ENCODE peak calls at places on chromosomes 7 and 10, in five cellular contexts. V, P, T, B and G are unnamed samples.

GRCh38 chr10:787933-788651 is 98.6 kb upstream of the DIP2C start:
- DNase-seq in P (no peak), V (no peak), T (peak), B (no peak), G (no peak)

GRCh38 chr7:105001652-105002184 is 12.3 kb upstream of the KMT2E start:
- DNase-seq in B (no peak), P (no peak), V (no peak), T (no peak), G (no peak)

GRCh38 chr7:149569025-149569725 is 71.6 kb upstream of the ZNF746 start:
- DNase-seq in V (no peak), B (no peak), T (no peak), P (peak), G (no peak)

GRCh38 chr7:17944720-17945119 is 4.4 kb upstream of the SNX13 start:
- DNase-seq in T (no peak), B (no peak), V (no peak), P (no peak), G (no peak)

GRCh38 chr7:106813705-106814305 is 51.3 kb upstream of the PIK3CG start:
- DNase-seq in V (no peak), T (no peak), P (peak), B (no peak), G (no peak)

GRCh38 chr10:49844775-49845561 is 82.8 kb upstream of the OGDHL start:
- DNase-seq in T (no peak), P (no peak), V (no peak), B (peak), G (no peak)

GRCh38 chr7:83876593-83876992 is 227.7 kb upstream of the SEMA3E start:
- DNase-seq in T (no peak), P (peak), B (no peak), V (no peak), G (no peak)

GRCh38 chr7:103240806-103241205 is 56.4 kb upstream of the PMPCB start:
- DNase-seq in T (peak), V (no peak), P (no peak), B (no peak), G (no peak)

GRCh38 chr10:100101526-100102076 is 19.9 kb upstream of the CPN1 start:
- DNase-seq in V (no peak), B (no peak), T (no peak), P (no peak), G (no peak)

GRCh38 chr10:17836917-17837316 is 27.8 kb downstream of the MRC1 start:
- DNase-seq in T (peak), P (peak), B (peak), V (peak), G (no peak)

GRCh38 chr7:57867884-57868701 is 418.1 kb downstream of the ZNF716 start:
- DNase-seq in T (no peak), V (peak), P (no peak), B (no peak), G (no peak)

GRCh38 chr7:122885583-122886356 is 490 bp downstream of the CADPS2 start:
- DNase-seq in B (peak), T (peak), P (peak), V (peak), G (no peak)

GRCh38 chr7:112073530-112073929 is 132.7 kb downstream of the DOCK4 start:
- DNase-seq in P (no peak), B (no peak), V (no peak), T (no peak), G (no peak)

GRCh38 chr10:26557641-26558014 is 119.5 kb downstream of the APBB1IP start:
- DNase-seq in P (no peak), B (peak), V (no peak), T (no peak), G (no peak)

GRCh38 chr10:69864321-69864720 is 62.6 kb downstream of the COL13A1 start:
- DNase-seq in B (peak), V (no peak), T (no peak), P (no peak), G (no peak)

GRCh38 chr7:129187681-129188371 is 607 bp upstream of the SMO start:
- DNase-seq in V (no peak), B (no peak), T (no peak), P (no peak), G (no peak)

GRCh38 chr7:157752832-157753291 is 416.1 kb downstream of the DNAJB6 start:
- DNase-seq in T (no peak), P (no peak), V (no peak), B (no peak), G (no peak)

GRCh38 chr10:12397931-12398330 is 48.6 kb downstream of the CAMK1D start:
- DNase-seq in T (no peak), V (no peak), P (no peak), B (no peak), G (no peak)

GRCh38 chr10:133047526-133047925 is 40.2 kb upstream of the ADGRA1 start:
- DNase-seq in B (no peak), V (no peak), P (no peak), T (no peak), G (no peak)

GRCh38 chr7:123494193-123494796 is 40.1 kb downstream of the IQUB start:
- DNase-seq in V (no peak), T (no peak), B (peak), P (peak), G (peak)

GRCh38 chr10:6813876-6814275 is 233.8 kb upstream of the PRKCQ start:
- DNase-seq in T (no peak), V (no peak), P (no peak), B (no peak), G (no peak)

GRCh38 chr7:137671920-137672319 is 174.9 kb downstream of the DGKI start:
- DNase-seq in T (no peak), B (no peak), P (no peak), V (no peak), G (no peak)